ENCODE peak calls at places on chromosomes 1 and 21, in nine cellular contexts. G is CD8-positive, alpha-beta T cell; K is NCI-H748 treated with DMSO at 0.1 percent for 48 hours; X is AML-193; T is activated T-cell treated with anti-CD3 and anti-CD28 coated beads for 48 hours; Q is activated CD8-positive, alpha-beta memory T cell treated with anti-CD3 and anti-CD28 coated beads, Interleukin-2, amount 50 U/mL, for 4 hours; U is HEK293T; R is ACHN; E is activated CD4-positive, alpha-beta memory T cell treated with anti-CD3 and anti-CD28 coated beads, Interleukin-2, amount 10 ng/mL, durations not matched to agents 7 days and 5 days. S is an unnamed sample.

GRCh38 chr1:107683198-107683657 is 281.8 kb downstream of the VAV3 start:
- DNase-seq in X (no peak), K (peak), G (no peak), U (peak), T (no peak), Q (no peak), E (no peak), R (peak), S (peak)

GRCh38 chr1:205229916-205230700 is 2.4 kb downstream of the TMCC2 start:
- DNase-seq in K (no peak), R (no peak), U (no peak), E (no peak), Q (no peak), T (no peak), X (peak), G (peak), S (no peak)

GRCh38 chr1:83555871-83556270 is 443.1 kb downstream of the TTLL7 start:
- DNase-seq in E (no peak), X (no peak), T (no peak), U (no peak), G (no peak), K (no peak), R (no peak), Q (no peak), S (no peak)

GRCh38 chr1:240516069-240516468 is 95.9 kb downstream of the GREM2 start:
- DNase-seq in U (no peak), K (no peak), E (no peak), R (peak), Q (no peak), G (no peak), T (no peak), X (no peak), S (no peak)

GRCh38 chr1:12383786-12384185 is 154.0 kb downstream of the VPS13D start:
- DNase-seq in G (no peak), K (no peak), E (no peak), R (no peak), Q (no peak), X (no peak), U (no peak), T (no peak), S (no peak)

GRCh38 chr1:232950919-232951579 is 638 bp downstream of the NTPCR start:
- DNase-seq in T (no peak), X (peak), K (no peak), U (peak), G (peak), Q (peak), R (peak), E (peak), S (peak)

GRCh38 chr21:45226540-45227326 is 61.0 kb downstream of the POFUT2 start:
- DNase-seq in Q (peak), T (no peak), E (peak), G (no peak), U (no peak), X (no peak), R (peak), K (no peak), S (no peak)

GRCh38 chr1:170267317-170267716 is 121.6 kb downstream of the NTMT2 start:
- DNase-seq in R (no peak), X (no peak), E (no peak), Q (no peak), T (no peak), G (no peak), U (no peak), K (no peak), S (peak)

GRCh38 chr1:110752941-110753725 is 78.4 kb upstream of the KCNA3 start:
- DNase-seq in X (no peak), U (no peak), T (no peak), K (no peak), G (no peak), E (no peak), Q (no peak), R (no peak), S (no peak)

GRCh38 chr1:92515796-92516201 is 29.1 kb upstream of the GFI1 start:
- DNase-seq in E (no peak), X (peak), K (no peak), R (no peak), G (no peak), T (no peak), Q (no peak), U (no peak), S (no peak)

GRCh38 chr1:155014709-155015508 is 12.3 kb downstream of the ZBTB7B start:
- DNase-seq in T (no peak), X (no peak), R (no peak), E (no peak), Q (no peak), G (no peak), U (no peak), K (no peak), S (no peak)

GRCh38 chr1:43319288-43319687 is 18.3 kb upstream of the MPL start:
- DNase-seq in R (no peak), K (no peak), X (no peak), G (no peak), Q (no peak), E (no peak), T (no peak), U (no peak), S (no peak)

GRCh38 chr1:110305875-110306420 is 33.2 kb upstream of the RBM15 start:
- DNase-seq in T (no peak), R (no peak), E (no peak), G (no peak), Q (no peak), K (no peak), U (no peak), X (peak), S (no peak)

GRCh38 chr1:247294282-247294681 is 37.4 kb downstream of the ZNF496 start:
- DNase-seq in X (no peak), Q (no peak), R (peak), T (no peak), G (no peak), K (no peak), U (no peak), E (no peak), S (no peak)

GRCh38 chr1:17197696-17198095 is 7.2 kb upstream of the PADI1 start:
- DNase-seq in G (no peak), T (no peak), K (no peak), X (no peak), E (no peak), U (no peak), R (no peak), Q (no peak), S (no peak)

GRCh38 chr1:151980287-151981177 is 13.1 kb downstream of the S100A10 start:
- DNase-seq in Q (no peak), R (no peak), G (no peak), T (no peak), K (no peak), U (no peak), E (no peak), X (no peak), S (no peak)

GRCh38 chr1:113205980-113206766 is 133.2 kb downstream of the LRIG2 start:
- DNase-seq in U (no peak), Q (no peak), E (no peak), R (no peak), K (no peak), T (no peak), X (no peak), G (no peak), S (no peak)

GRCh38 chr1:218123968-218124367 is 161.1 kb upstream of the RRP15 start:
- DNase-seq in U (no peak), R (no peak), K (no peak), T (no peak), G (no peak), X (no peak), E (no peak), Q (no peak), S (no peak)

GRCh38 chr1:42975038-42975437 is 16.4 kb upstream of the SLC2A1 start:
- DNase-seq in U (no peak), T (no peak), G (no peak), R (no peak), E (no peak), X (no peak), K (no peak), Q (no peak), S (no peak)

GRCh38 chr1:184576822-184577790 is 177.6 kb downstream of the EDEM3 start:
- DNase-seq in K (no peak), E (no peak), Q (no peak), U (no peak), R (no peak), X (no peak), T (no peak), G (no peak), S (no peak)

GRCh38 chr1:206513312-206514111 is 6.2 kb downstream of the RASSF5 start:
- DNase-seq in E (no peak), U (no peak), R (peak), T (no peak), Q (no peak), G (no peak), K (no peak), X (no peak), S (no peak)

GRCh38 chr1:160740133-160740688 is 1.2 kb downstream of the SLAMF7 start:
- DNase-seq in X (no peak), K (no peak), T (no peak), G (no peak), U (no peak), Q (no peak), R (no peak), E (no peak), S (no peak)

GRCh38 chr1:208604295-208604694 is 360.1 kb upstream of the PLXNA2 start:
- DNase-seq in K (no peak), R (no peak), U (no peak), E (no peak), Q (no peak), X (no peak), G (no peak), T (peak), S (peak)

GRCh38 chr1:204070895-204071294 is 2.0 kb upstream of the SOX13 start:
- DNase-seq in E (no peak), T (no peak), U (no peak), K (no peak), R (no peak), G (no peak), X (no peak), Q (no peak), S (no peak)

GRCh38 chr1:161511018-161511755 is 5.9 kb downstream of the FCGR2A start:
- DNase-seq in Q (no peak), E (no peak), T (no peak), K (no peak), R (no peak), G (no peak), U (no peak), X (no peak), S (no peak)

GRCh38 chr1:3717715-3718601 is 34.3 kb upstream of the CCDC27 start:
- DNase-seq in U (no peak), G (no peak), R (no peak), K (no peak), X (no peak), T (peak), Q (no peak), E (peak), S (no peak)

GRCh38 chr1:216461466-216461865 is 38.2 kb upstream of the USH2A start:
- DNase-seq in Q (no peak), R (no peak), K (no peak), G (no peak), U (no peak), X (no peak), T (no peak), E (no peak), S (no peak)

GRCh38 chr1:244841274-244841927 is 5.9 kb downstream of the COX20 start:
- DNase-seq in K (no peak), Q (no peak), U (no peak), X (no peak), G (no peak), E (no peak), R (no peak), T (no peak), S (no peak)

GRCh38 chr1:37741130-37741529 is 23.8 kb downstream of the EPHA10 start:
- DNase-seq in K (no peak), Q (no peak), T (no peak), E (no peak), X (no peak), R (peak), G (no peak), U (no peak), S (peak)